ENCODE peak calls at places on chromosomes 3 and 15, in four cellular contexts. One of them, this sample, is unnamed. For H3K4me1, the result is how much of the 10 kb centered on the place peaks cover.

GRCh38 chr3:144754076-144754783 is 782.6 kb downstream of the DIPK2A start:
- DNase-seq in pancreas: no peak
- DNase-seq in CD4-positive, alpha-beta memory T cell: no peak
- DNase-seq in cardiac muscle cell: no peak
- DNase-seq in this sample: no peak

GRCh38 chr15:88901713-88902490 is 6.6 kb upstream of the HAPLN3 start:
- DNase-seq in pancreas: no peak
- DNase-seq in CD4-positive, alpha-beta memory T cell: no peak
- DNase-seq in cardiac muscle cell: no peak
- DNase-seq in this sample: no peak

GRCh38 chr3:109569121-109569520 is 231.8 kb upstream of the DPPA4 start:
- DNase-seq in pancreas: no peak
- DNase-seq in CD4-positive, alpha-beta memory T cell: no peak
- DNase-seq in cardiac muscle cell: no peak
- DNase-seq in this sample: no peak

GRCh38 chr15:88454867-88455810 is 12.0 kb downstream of the MRPL46 start:
- DNase-seq in pancreas: peak
- DNase-seq in CD4-positive, alpha-beta memory T cell: peak
- DNase-seq in cardiac muscle cell: peak
- DNase-seq in this sample: no peak

GRCh38 chr3:182725372-182726251 is 67.7 kb upstream of the ATP11B start:
- DNase-seq in pancreas: no peak
- DNase-seq in CD4-positive, alpha-beta memory T cell: no peak
- DNase-seq in cardiac muscle cell: no peak
- DNase-seq in this sample: no peak

GRCh38 chr3:148974726-148975125 is 16.6 kb upstream of the GYG1 start:
- DNase-seq in pancreas: no peak
- DNase-seq in CD4-positive, alpha-beta memory T cell: no peak
- DNase-seq in cardiac muscle cell: no peak
- DNase-seq in this sample: no peak

GRCh38 chr15:100394726-100395125 is 53.0 kb upstream of the ADAMTS17 start:
- DNase-seq in pancreas: no peak
- DNase-seq in CD4-positive, alpha-beta memory T cell: no peak
- DNase-seq in cardiac muscle cell: no peak
- DNase-seq in this sample: no peak

GRCh38 chr3:3015472-3016089 is 94.6 kb downstream of the IL5RA start:
- DNase-seq in pancreas: no peak
- DNase-seq in CD4-positive, alpha-beta memory T cell: no peak
- DNase-seq in cardiac muscle cell: peak
- DNase-seq in this sample: no peak

GRCh38 chr15:75731248-75732100 is 18.8 kb upstream of the CSPG4 start:
- DNase-seq in pancreas: peak
- DNase-seq in CD4-positive, alpha-beta memory T cell: no peak
- DNase-seq in cardiac muscle cell: no peak
- DNase-seq in this sample: peak

GRCh38 chr3:99659032-99659431 is 20.6 kb downstream of the COL8A1 start:
- DNase-seq in pancreas: no peak
- DNase-seq in CD4-positive, alpha-beta memory T cell: no peak
- DNase-seq in cardiac muscle cell: no peak
- DNase-seq in this sample: no peak

GRCh38 chr15:82540984-82541431 is 751 bp upstream of the RPS17 start:
- DNase-seq in pancreas: no peak
- DNase-seq in CD4-positive, alpha-beta memory T cell: no peak
- DNase-seq in cardiac muscle cell: peak
- DNase-seq in this sample: peak

GRCh38 chr15:55774113-55774970 is 31.4 kb upstream of the PRTG start:
- DNase-seq in pancreas: no peak
- DNase-seq in CD4-positive, alpha-beta memory T cell: peak
- DNase-seq in cardiac muscle cell: peak
- DNase-seq in this sample: no peak

GRCh38 chr3:123085293-123085949 is 18.6 kb downstream of the PDIA5 start:
- DNase-seq in pancreas: no peak
- DNase-seq in CD4-positive, alpha-beta memory T cell: no peak
- DNase-seq in cardiac muscle cell: no peak
- DNase-seq in this sample: no peak

GRCh38 chr3:123084192-123084591 is 17.4 kb downstream of the PDIA5 start:
- DNase-seq in pancreas: no peak
- DNase-seq in CD4-positive, alpha-beta memory T cell: no peak
- DNase-seq in cardiac muscle cell: peak
- DNase-seq in this sample: no peak

GRCh38 chr3:123088360-123088759 is 21.5 kb downstream of the PDIA5 start:
- DNase-seq in pancreas: no peak
- DNase-seq in CD4-positive, alpha-beta memory T cell: no peak
- DNase-seq in cardiac muscle cell: no peak
- DNase-seq in this sample: no peak

GRCh38 chr3:123084738-123085237 is 18.0 kb downstream of the PDIA5 start:
- DNase-seq in pancreas: no peak
- DNase-seq in CD4-positive, alpha-beta memory T cell: no peak
- DNase-seq in cardiac muscle cell: no peak
- DNase-seq in this sample: no peak

GRCh38 chr3:123086110-123086642 is 19.4 kb downstream of the PDIA5 start:
- DNase-seq in pancreas: no peak
- DNase-seq in CD4-positive, alpha-beta memory T cell: no peak
- DNase-seq in cardiac muscle cell: no peak
- DNase-seq in this sample: no peak
- H3K27ac ChIP-seq in pancreas: no peak
- H3K27ac ChIP-seq in CD4-positive, alpha-beta memory T cell: no peak
- H3K27ac ChIP-seq in cardiac muscle cell: peak
- H3K27ac ChIP-seq in this sample: no peak

DNA sequence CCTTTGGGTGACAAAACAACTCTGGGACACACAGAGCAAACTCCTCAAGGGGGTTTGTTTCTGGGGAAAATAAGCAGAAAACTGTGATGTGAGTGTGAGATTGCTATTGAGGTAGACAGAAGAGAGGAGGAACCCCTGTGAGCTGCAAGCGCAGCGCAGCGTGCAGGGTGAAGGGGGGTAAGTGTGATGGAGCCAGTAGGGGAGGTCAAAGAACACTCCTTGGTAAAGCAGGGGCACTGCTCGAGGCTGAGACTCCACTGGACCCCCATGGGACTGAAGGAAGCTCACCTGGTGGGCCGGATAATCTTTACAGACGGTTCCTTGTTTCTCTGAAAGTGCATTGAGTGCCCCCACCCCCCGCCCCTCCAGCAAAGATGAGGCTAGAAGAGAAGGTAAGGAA is 7.5 kb downstream of the INAFM2 start:
- DNase-seq in pancreas: no peak
- DNase-seq in CD4-positive, alpha-beta memory T cell: no peak
- DNase-seq in cardiac muscle cell: no peak
- DNase-seq in this sample: peak
- H3K4me1 ChIP-seq in pancreas: under half
- H3K4me1 ChIP-seq in CD4-positive, alpha-beta memory T cell: under half
- H3K4me1 ChIP-seq in cardiac muscle cell: half or more
- H3K4me1 ChIP-seq in this sample: under half

GRCh38 chr3:111691293-111691909 is 96.3 kb upstream of the ZBED2 start:
- DNase-seq in pancreas: no peak
- DNase-seq in CD4-positive, alpha-beta memory T cell: peak
- DNase-seq in cardiac muscle cell: peak
- DNase-seq in this sample: no peak

GRCh38 chr3:111694471-111694870 is 99.3 kb upstream of the ZBED2 start:
- DNase-seq in pancreas: peak
- DNase-seq in CD4-positive, alpha-beta memory T cell: no peak
- DNase-seq in cardiac muscle cell: no peak
- DNase-seq in this sample: no peak

GRCh38 chr3:111700054-111700453 is 104.9 kb upstream of the ZBED2 start:
- DNase-seq in pancreas: no peak
- DNase-seq in CD4-positive, alpha-beta memory T cell: no peak
- DNase-seq in cardiac muscle cell: no peak
- DNase-seq in this sample: no peak

GRCh38 chr3:111692593-111693552 is 97.7 kb upstream of the ZBED2 start:
- DNase-seq in pancreas: no peak
- DNase-seq in CD4-positive, alpha-beta memory T cell: no peak
- DNase-seq in cardiac muscle cell: peak
- DNase-seq in this sample: no peak

DNA sequence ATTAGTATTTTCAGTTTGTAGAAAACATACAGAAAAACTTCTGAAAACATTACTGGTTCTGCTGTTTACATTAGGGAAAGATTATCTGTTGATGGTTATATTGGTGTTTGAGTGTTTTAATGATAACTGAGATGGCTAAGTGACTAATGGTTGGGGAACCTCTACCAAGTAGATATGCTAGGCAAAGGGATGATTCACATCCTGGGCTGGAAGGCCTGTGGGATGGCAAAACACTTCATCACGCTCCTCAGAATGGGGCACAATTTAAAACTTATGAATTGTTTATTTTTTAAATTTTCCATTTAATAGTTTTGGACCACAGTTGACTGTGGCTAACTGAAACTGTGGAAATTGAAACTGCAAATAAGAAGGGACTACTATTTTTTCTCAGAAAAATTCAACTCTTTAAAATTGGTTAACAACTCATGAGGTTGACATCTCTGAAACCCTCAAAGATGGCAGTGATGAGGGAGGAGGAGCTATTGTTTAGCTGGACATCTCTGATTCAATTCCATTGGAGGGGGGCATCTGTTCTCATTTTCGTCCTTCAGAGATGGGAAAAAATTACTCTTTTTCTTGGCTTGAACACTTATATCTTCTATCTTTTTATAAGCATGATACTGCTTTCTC is 100.6 kb upstream of the ZBED2 start:
- DNase-seq in pancreas: no peak
- DNase-seq in CD4-positive, alpha-beta memory T cell: no peak
- DNase-seq in cardiac muscle cell: no peak
- DNase-seq in this sample: no peak
- H3K27ac ChIP-seq in pancreas: no peak
- H3K27ac ChIP-seq in CD4-positive, alpha-beta memory T cell: no peak
- H3K27ac ChIP-seq in cardiac muscle cell: no peak
- H3K27ac ChIP-seq in this sample: no peak

DNA sequence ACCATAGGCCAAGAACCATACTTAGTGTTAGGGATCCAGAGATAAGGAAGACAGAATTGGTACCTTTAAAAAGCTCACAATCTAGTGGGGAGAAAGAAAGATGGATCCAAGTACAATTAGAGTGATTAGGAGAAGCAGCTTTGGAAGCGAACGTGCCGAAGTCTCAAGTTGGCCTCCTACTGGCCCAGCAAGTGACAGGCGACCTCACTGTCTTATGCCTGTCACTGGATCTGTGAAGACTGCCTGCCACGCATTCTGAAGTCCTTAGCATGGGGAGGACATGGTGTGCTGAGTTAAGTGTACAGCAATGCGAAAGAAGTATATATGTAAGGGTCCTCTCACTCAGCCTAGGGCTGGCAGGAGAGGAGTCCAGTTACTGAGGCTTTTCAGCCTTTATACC is 141.0 kb downstream of the GABRB3 start:
- DNase-seq in pancreas: no peak
- DNase-seq in CD4-positive, alpha-beta memory T cell: no peak
- DNase-seq in cardiac muscle cell: no peak
- DNase-seq in this sample: no peak
- H3K4me1 ChIP-seq in pancreas: under half
- H3K4me1 ChIP-seq in CD4-positive, alpha-beta memory T cell: under half
- H3K4me1 ChIP-seq in cardiac muscle cell: under half
- H3K4me1 ChIP-seq in this sample: under half